ENCODE peak calls at places on chromosome 16, in seven cellular contexts. One of them, this sample, is unnamed.

GRCh38 chr16:22356930-22357634 is 17.3 kb downstream of the CDR2 start:
- DNase-seq in ureter: no peak
- DNase-seq in left cardiac atrium: no peak
- DNase-seq in activated CD4-positive, alpha-beta T cell treated with anti-CD3 and anti-CD28 coated beads, Interleukin-2, amount 50 U/mL, for 24 hours: no peak
- DNase-seq in HCT116: no peak
- DNase-seq in NCI-H524: no peak
- DNase-seq in tibial nerve: no peak
- DNase-seq in this sample: no peak

GRCh38 chr16:30394603-30395154 is 541 bp upstream of the ZNF48 start:
- DNase-seq in ureter: no peak
- DNase-seq in left cardiac atrium: peak; percentile 52
- DNase-seq in activated CD4-positive, alpha-beta T cell treated with anti-CD3 and anti-CD28 coated beads, Interleukin-2, amount 50 U/mL, for 24 hours: no peak
- DNase-seq in HCT116: no peak
- DNase-seq in NCI-H524: no peak
- DNase-seq in tibial nerve: no peak
- DNase-seq in this sample: no peak

GRCh38 chr16:57115504-57116182 is 23.3 kb downstream of the CPNE2 start:
- DNase-seq in ureter: peak; percentile 73
- DNase-seq in left cardiac atrium: peak; percentile 77
- DNase-seq in activated CD4-positive, alpha-beta T cell treated with anti-CD3 and anti-CD28 coated beads, Interleukin-2, amount 50 U/mL, for 24 hours: no peak
- DNase-seq in HCT116: no peak
- DNase-seq in NCI-H524: no peak
- DNase-seq in tibial nerve: peak; percentile 36
- DNase-seq in this sample: no peak

GRCh38 chr16:81730090-81731051 is 48.7 kb upstream of the PLCG2 start:
- DNase-seq in ureter: peak; percentile 84
- DNase-seq in left cardiac atrium: peak; percentile 93
- DNase-seq in activated CD4-positive, alpha-beta T cell treated with anti-CD3 and anti-CD28 coated beads, Interleukin-2, amount 50 U/mL, for 24 hours: peak; percentile 30
- DNase-seq in HCT116: peak; percentile 75
- DNase-seq in NCI-H524: peak; percentile 89
- DNase-seq in tibial nerve: peak; percentile 73
- DNase-seq in this sample: no peak

GRCh38 chr16:66402166-66402565 is 24.9 kb upstream of the BEAN1 start:
- DNase-seq in ureter: no peak
- DNase-seq in left cardiac atrium: no peak
- DNase-seq in activated CD4-positive, alpha-beta T cell treated with anti-CD3 and anti-CD28 coated beads, Interleukin-2, amount 50 U/mL, for 24 hours: no peak
- DNase-seq in HCT116: no peak
- DNase-seq in NCI-H524: no peak
- DNase-seq in tibial nerve: no peak
- DNase-seq in this sample: no peak

GRCh38 chr16:48788475-48788874 is 178.5 kb upstream of the N4BP1 start:
- DNase-seq in ureter: no peak
- DNase-seq in left cardiac atrium: no peak
- DNase-seq in activated CD4-positive, alpha-beta T cell treated with anti-CD3 and anti-CD28 coated beads, Interleukin-2, amount 50 U/mL, for 24 hours: no peak
- DNase-seq in HCT116: no peak
- DNase-seq in NCI-H524: no peak
- DNase-seq in tibial nerve: no peak
- DNase-seq in this sample: no peak

GRCh38 chr16:28951410-28951943 is 740 bp downstream of the NFATC2IP start:
- DNase-seq in ureter: peak; percentile 51
- DNase-seq in left cardiac atrium: no peak
- DNase-seq in activated CD4-positive, alpha-beta T cell treated with anti-CD3 and anti-CD28 coated beads, Interleukin-2, amount 50 U/mL, for 24 hours: no peak
- DNase-seq in HCT116: no peak
- DNase-seq in NCI-H524: no peak
- DNase-seq in tibial nerve: no peak
- DNase-seq in this sample: no peak

GRCh38 chr16:55911616-55912015 is 36.4 kb upstream of the CES5A start:
- DNase-seq in ureter: no peak
- DNase-seq in left cardiac atrium: no peak
- DNase-seq in activated CD4-positive, alpha-beta T cell treated with anti-CD3 and anti-CD28 coated beads, Interleukin-2, amount 50 U/mL, for 24 hours: no peak
- DNase-seq in HCT116: no peak
- DNase-seq in NCI-H524: no peak
- DNase-seq in tibial nerve: no peak
- DNase-seq in this sample: no peak

This sample was measured in NK-92 treated with Interleukin-12 subunit alpha and Interleukin-12 subunit beta, amount 100 ng/mL, for 24 hours.